ENCODE peak calls at places on chromosomes 2 and 18, in seven cellular contexts. One of them, this sample, is unnamed.

GRCh38 chr2:219454217-219454616 is 19.6 kb downstream of the SPEG start:
- DNase-seq in fibroblast of mammary gland: no peak
- DNase-seq in NT2/D1: no peak
- DNase-seq in Peyer's patch: no peak
- DNase-seq in CD4-positive, CD25-positive, alpha-beta regulatory T cell: no peak
- DNase-seq in heart right ventricle: no peak
- DNase-seq in bronchial epithelial cell: no peak
- DNase-seq in this sample: no peak

GRCh38 chr2:189799030-189799331 is 14.7 kb downstream of the PMS1 start:
- DNase-seq in heart right ventricle: no peak
- DNase-seq in NT2/D1: no peak
- DNase-seq in CD4-positive, CD25-positive, alpha-beta regulatory T cell: no peak
- DNase-seq in fibroblast of mammary gland: no peak
- DNase-seq in bronchial epithelial cell: no peak
- DNase-seq in Peyer's patch: no peak
- DNase-seq in this sample: no peak

GRCh38 chr2:96832751-96833507 is 10.9 kb downstream of the ANKRD23 start:
- DNase-seq in heart right ventricle: peak
- DNase-seq in bronchial epithelial cell: peak
- DNase-seq in Peyer's patch: peak
- DNase-seq in fibroblast of mammary gland: peak
- DNase-seq in NT2/D1: peak
- DNase-seq in CD4-positive, CD25-positive, alpha-beta regulatory T cell: no peak
- DNase-seq in this sample: no peak

GRCh38 chr2:44168684-44169154 is at the start of gene PPM1B:
- DNase-seq in CD4-positive, CD25-positive, alpha-beta regulatory T cell: peak
- DNase-seq in heart right ventricle: no peak
- DNase-seq in Peyer's patch: peak
- DNase-seq in fibroblast of mammary gland: no peak
- DNase-seq in NT2/D1: peak
- DNase-seq in bronchial epithelial cell: no peak
- DNase-seq in this sample: no peak

GRCh38 chr2:117702098-117702497 is 112.4 kb upstream of the DDX18 start:
- DNase-seq in Peyer's patch: no peak
- DNase-seq in heart right ventricle: no peak
- DNase-seq in NT2/D1: no peak
- DNase-seq in bronchial epithelial cell: no peak
- DNase-seq in CD4-positive, CD25-positive, alpha-beta regulatory T cell: no peak
- DNase-seq in fibroblast of mammary gland: no peak
- DNase-seq in this sample: no peak

GRCh38 chr18:58805482-58806187 is 59.0 kb upstream of the ZNF532 start:
- DNase-seq in fibroblast of mammary gland: no peak
- DNase-seq in NT2/D1: no peak
- DNase-seq in CD4-positive, CD25-positive, alpha-beta regulatory T cell: no peak
- DNase-seq in heart right ventricle: no peak
- DNase-seq in Peyer's patch: no peak
- DNase-seq in bronchial epithelial cell: peak
- DNase-seq in this sample: no peak

GRCh38 chr2:25494626-25495025 is 152.9 kb upstream of the DNMT3A start:
- DNase-seq in NT2/D1: peak
- DNase-seq in CD4-positive, CD25-positive, alpha-beta regulatory T cell: no peak
- DNase-seq in bronchial epithelial cell: no peak
- DNase-seq in fibroblast of mammary gland: no peak
- DNase-seq in heart right ventricle: no peak
- DNase-seq in Peyer's patch: no peak
- DNase-seq in this sample: no peak

GRCh38 chr18:79516441-79516931 is 120.8 kb downstream of the NFATC1 start:
- DNase-seq in Peyer's patch: peak
- DNase-seq in heart right ventricle: no peak
- DNase-seq in fibroblast of mammary gland: no peak
- DNase-seq in CD4-positive, CD25-positive, alpha-beta regulatory T cell: no peak
- DNase-seq in bronchial epithelial cell: no peak
- DNase-seq in NT2/D1: no peak
- DNase-seq in this sample: peak

GRCh38 chr2:209661286-209661685 is 110.3 kb upstream of the UNC80 start:
- DNase-seq in fibroblast of mammary gland: no peak
- DNase-seq in NT2/D1: peak
- DNase-seq in Peyer's patch: no peak
- DNase-seq in heart right ventricle: no peak
- DNase-seq in bronchial epithelial cell: no peak
- DNase-seq in CD4-positive, CD25-positive, alpha-beta regulatory T cell: no peak
- DNase-seq in this sample: no peak

GRCh38 chr2:98598781-98599428 is 9.4 kb downstream of the COA5 start:
- DNase-seq in NT2/D1: no peak
- DNase-seq in fibroblast of mammary gland: peak
- DNase-seq in heart right ventricle: no peak
- DNase-seq in bronchial epithelial cell: peak
- DNase-seq in Peyer's patch: no peak
- DNase-seq in CD4-positive, CD25-positive, alpha-beta regulatory T cell: no peak
- DNase-seq in this sample: no peak

DNA sequence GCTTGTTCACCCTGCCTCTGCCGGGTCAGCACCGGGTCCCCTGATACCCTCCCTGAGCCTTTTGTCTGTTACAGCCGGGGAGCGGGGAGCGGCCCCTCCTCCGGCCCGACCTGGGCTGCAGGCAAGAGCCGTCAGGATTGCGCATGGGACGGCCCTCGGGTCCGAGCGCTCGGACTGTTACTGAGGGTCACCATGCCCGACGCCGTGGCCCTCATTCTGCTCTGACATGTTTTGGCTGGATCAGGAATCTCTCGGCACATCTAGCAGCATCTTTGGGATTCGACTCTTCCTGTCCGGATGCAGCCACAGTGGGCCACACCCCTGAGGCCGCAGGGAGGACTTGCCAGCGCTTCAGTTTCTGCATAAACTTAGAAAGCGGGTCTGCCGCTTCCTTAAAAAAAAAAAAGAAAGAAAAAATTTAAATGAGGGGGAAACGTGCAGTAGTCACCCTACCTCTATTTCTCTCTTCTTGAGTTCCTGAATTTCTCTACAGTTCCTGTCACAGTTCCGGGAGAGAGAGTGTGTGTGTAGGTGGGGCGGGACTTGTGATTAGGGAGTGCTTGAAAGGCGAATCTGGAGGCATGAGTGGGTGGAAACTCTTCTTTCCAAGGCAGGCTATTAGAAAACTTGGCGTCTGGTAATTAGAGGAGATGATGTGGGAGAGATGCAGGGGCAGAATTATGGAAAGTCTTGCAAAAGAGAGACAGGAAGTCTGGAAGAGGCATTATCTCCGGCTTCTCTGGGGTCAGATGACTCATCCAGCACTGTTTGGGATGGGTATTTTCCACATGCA is 960 bp downstream of the TMEM87B start:
- DNase-seq in fibroblast of mammary gland: peak
- DNase-seq in NT2/D1: no peak
- DNase-seq in Peyer's patch: peak
- DNase-seq in bronchial epithelial cell: peak
- DNase-seq in CD4-positive, CD25-positive, alpha-beta regulatory T cell: peak
- DNase-seq in heart right ventricle: peak
- DNase-seq in this sample: peak
- H3K4me3 ChIP-seq in fibroblast of mammary gland: peak
- H3K4me3 ChIP-seq in NT2/D1: peak
- H3K4me3 ChIP-seq in Peyer's patch: peak
- H3K4me3 ChIP-seq in bronchial epithelial cell: peak
- H3K4me3 ChIP-seq in CD4-positive, CD25-positive, alpha-beta regulatory T cell: peak
- H3K4me3 ChIP-seq in heart right ventricle: peak
- H3K4me3 ChIP-seq in this sample: peak

GRCh38 chr2:70939001-70939846 is 3.5 kb downstream of the ATP6V1B1 start:
- DNase-seq in bronchial epithelial cell: no peak
- DNase-seq in NT2/D1: no peak
- DNase-seq in CD4-positive, CD25-positive, alpha-beta regulatory T cell: no peak
- DNase-seq in Peyer's patch: no peak
- DNase-seq in fibroblast of mammary gland: no peak
- DNase-seq in heart right ventricle: no peak
- DNase-seq in this sample: no peak
- H3K4me3 ChIP-seq in bronchial epithelial cell: no peak
- H3K4me3 ChIP-seq in NT2/D1: no peak
- H3K4me3 ChIP-seq in CD4-positive, CD25-positive, alpha-beta regulatory T cell: no peak
- H3K4me3 ChIP-seq in Peyer's patch: no peak
- H3K4me3 ChIP-seq in fibroblast of mammary gland: no peak
- H3K4me3 ChIP-seq in heart right ventricle: no peak
- H3K4me3 ChIP-seq in this sample: no peak

GRCh38 chr2:45747363-45747762 is 95.9 kb downstream of the PRKCE start:
- DNase-seq in fibroblast of mammary gland: no peak
- DNase-seq in NT2/D1: no peak
- DNase-seq in heart right ventricle: no peak
- DNase-seq in Peyer's patch: no peak
- DNase-seq in CD4-positive, CD25-positive, alpha-beta regulatory T cell: no peak
- DNase-seq in bronchial epithelial cell: no peak
- DNase-seq in this sample: no peak

GRCh38 chr2:45746888-45747287 is 95.4 kb downstream of the PRKCE start:
- DNase-seq in heart right ventricle: no peak
- DNase-seq in NT2/D1: no peak
- DNase-seq in Peyer's patch: no peak
- DNase-seq in CD4-positive, CD25-positive, alpha-beta regulatory T cell: no peak
- DNase-seq in bronchial epithelial cell: no peak
- DNase-seq in fibroblast of mammary gland: no peak
- DNase-seq in this sample: no peak

GRCh38 chr2:45741451-45741850 is 90.0 kb downstream of the PRKCE start:
- DNase-seq in Peyer's patch: no peak
- DNase-seq in NT2/D1: no peak
- DNase-seq in fibroblast of mammary gland: peak
- DNase-seq in bronchial epithelial cell: no peak
- DNase-seq in CD4-positive, CD25-positive, alpha-beta regulatory T cell: no peak
- DNase-seq in heart right ventricle: no peak
- DNase-seq in this sample: no peak

GRCh38 chr2:45745231-45745630 is 93.8 kb downstream of the PRKCE start:
- DNase-seq in Peyer's patch: no peak
- DNase-seq in fibroblast of mammary gland: peak
- DNase-seq in NT2/D1: no peak
- DNase-seq in bronchial epithelial cell: peak
- DNase-seq in heart right ventricle: no peak
- DNase-seq in CD4-positive, CD25-positive, alpha-beta regulatory T cell: no peak
- DNase-seq in this sample: no peak

GRCh38 chr2:45743531-45744391 is 92.3 kb downstream of the PRKCE start:
- DNase-seq in NT2/D1: no peak
- DNase-seq in CD4-positive, CD25-positive, alpha-beta regulatory T cell: no peak
- DNase-seq in bronchial epithelial cell: no peak
- DNase-seq in Peyer's patch: no peak
- DNase-seq in fibroblast of mammary gland: peak
- DNase-seq in heart right ventricle: peak
- DNase-seq in this sample: no peak
- H3K4me3 ChIP-seq in NT2/D1: no peak
- H3K4me3 ChIP-seq in CD4-positive, CD25-positive, alpha-beta regulatory T cell: no peak
- H3K4me3 ChIP-seq in bronchial epithelial cell: no peak
- H3K4me3 ChIP-seq in Peyer's patch: no peak
- H3K4me3 ChIP-seq in fibroblast of mammary gland: peak
- H3K4me3 ChIP-seq in heart right ventricle: no peak
- H3K4me3 ChIP-seq in this sample: no peak

GRCh38 chr2:73921581-73921980 is 5.1 kb upstream of the DGUOK start:
- DNase-seq in bronchial epithelial cell: no peak
- DNase-seq in heart right ventricle: no peak
- DNase-seq in CD4-positive, CD25-positive, alpha-beta regulatory T cell: no peak
- DNase-seq in NT2/D1: no peak
- DNase-seq in fibroblast of mammary gland: no peak
- DNase-seq in Peyer's patch: no peak
- DNase-seq in this sample: no peak
- H3K4me3 ChIP-seq in bronchial epithelial cell: no peak
- H3K4me3 ChIP-seq in heart right ventricle: no peak
- H3K4me3 ChIP-seq in CD4-positive, CD25-positive, alpha-beta regulatory T cell: no peak
- H3K4me3 ChIP-seq in NT2/D1: no peak
- H3K4me3 ChIP-seq in fibroblast of mammary gland: no peak
- H3K4me3 ChIP-seq in Peyer's patch: no peak
- H3K4me3 ChIP-seq in this sample: no peak

GRCh38 chr18:9643549-9643948 is 29.2 kb upstream of the PPP4R1 start:
- DNase-seq in heart right ventricle: peak
- DNase-seq in NT2/D1: peak
- DNase-seq in CD4-positive, CD25-positive, alpha-beta regulatory T cell: no peak
- DNase-seq in bronchial epithelial cell: peak
- DNase-seq in Peyer's patch: no peak
- DNase-seq in fibroblast of mammary gland: peak
- DNase-seq in this sample: no peak
- H3K4me3 ChIP-seq in heart right ventricle: no peak
- H3K4me3 ChIP-seq in NT2/D1: no peak
- H3K4me3 ChIP-seq in CD4-positive, CD25-positive, alpha-beta regulatory T cell: no peak
- H3K4me3 ChIP-seq in bronchial epithelial cell: no peak
- H3K4me3 ChIP-seq in Peyer's patch: no peak
- H3K4me3 ChIP-seq in fibroblast of mammary gland: no peak
- H3K4me3 ChIP-seq in this sample: no peak

GRCh38 chr2:136404925-136405324 is 287.0 kb upstream of the CXCR4 start:
- DNase-seq in NT2/D1: no peak
- DNase-seq in CD4-positive, CD25-positive, alpha-beta regulatory T cell: no peak
- DNase-seq in bronchial epithelial cell: no peak
- DNase-seq in heart right ventricle: no peak
- DNase-seq in Peyer's patch: no peak
- DNase-seq in fibroblast of mammary gland: no peak
- DNase-seq in this sample: no peak
- H3K4me3 ChIP-seq in NT2/D1: no peak
- H3K4me3 ChIP-seq in CD4-positive, CD25-positive, alpha-beta regulatory T cell: no peak
- H3K4me3 ChIP-seq in bronchial epithelial cell: no peak
- H3K4me3 ChIP-seq in heart right ventricle: no peak
- H3K4me3 ChIP-seq in Peyer's patch: no peak
- H3K4me3 ChIP-seq in fibroblast of mammary gland: no peak
- H3K4me3 ChIP-seq in this sample: no peak

GRCh38 chr18:10289265-10289664 is 165.2 kb upstream of the APCDD1 start:
- DNase-seq in CD4-positive, CD25-positive, alpha-beta regulatory T cell: no peak
- DNase-seq in heart right ventricle: no peak
- DNase-seq in bronchial epithelial cell: no peak
- DNase-seq in Peyer's patch: no peak
- DNase-seq in fibroblast of mammary gland: no peak
- DNase-seq in NT2/D1: no peak
- DNase-seq in this sample: no peak

GRCh38 chr18:10291568-10291981 is 162.9 kb upstream of the APCDD1 start:
- DNase-seq in bronchial epithelial cell: no peak
- DNase-seq in Peyer's patch: no peak
- DNase-seq in heart right ventricle: no peak
- DNase-seq in NT2/D1: no peak
- DNase-seq in CD4-positive, CD25-positive, alpha-beta regulatory T cell: no peak
- DNase-seq in fibroblast of mammary gland: peak
- DNase-seq in this sample: no peak

GRCh38 chr18:10293966-10294365 is 160.5 kb upstream of the APCDD1 start:
- DNase-seq in bronchial epithelial cell: no peak
- DNase-seq in NT2/D1: no peak
- DNase-seq in fibroblast of mammary gland: no peak
- DNase-seq in Peyer's patch: no peak
- DNase-seq in heart right ventricle: no peak
- DNase-seq in CD4-positive, CD25-positive, alpha-beta regulatory T cell: no peak
- DNase-seq in this sample: peak

GRCh38 chr18:10286580-10287150 is 167.8 kb upstream of the APCDD1 start:
- DNase-seq in heart right ventricle: no peak
- DNase-seq in Peyer's patch: no peak
- DNase-seq in fibroblast of mammary gland: no peak
- DNase-seq in bronchial epithelial cell: no peak
- DNase-seq in CD4-positive, CD25-positive, alpha-beta regulatory T cell: no peak
- DNase-seq in NT2/D1: no peak
- DNase-seq in this sample: no peak

GRCh38 chr18:10290244-10291240 is 163.9 kb upstream of the APCDD1 start:
- DNase-seq in fibroblast of mammary gland: no peak
- DNase-seq in Peyer's patch: no peak
- DNase-seq in CD4-positive, CD25-positive, alpha-beta regulatory T cell: no peak
- DNase-seq in NT2/D1: no peak
- DNase-seq in heart right ventricle: no peak
- DNase-seq in bronchial epithelial cell: no peak
- DNase-seq in this sample: no peak
- H3K4me3 ChIP-seq in fibroblast of mammary gland: no peak
- H3K4me3 ChIP-seq in Peyer's patch: no peak
- H3K4me3 ChIP-seq in CD4-positive, CD25-positive, alpha-beta regulatory T cell: no peak
- H3K4me3 ChIP-seq in NT2/D1: no peak
- H3K4me3 ChIP-seq in heart right ventricle: no peak
- H3K4me3 ChIP-seq in bronchial epithelial cell: no peak
- H3K4me3 ChIP-seq in this sample: no peak

GRCh38 chr18:31100598-31101147 is 1.5 kb downstream of the DSC2 start:
- DNase-seq in NT2/D1: peak
- DNase-seq in fibroblast of mammary gland: no peak
- DNase-seq in Peyer's patch: no peak
- DNase-seq in CD4-positive, CD25-positive, alpha-beta regulatory T cell: no peak
- DNase-seq in heart right ventricle: peak
- DNase-seq in bronchial epithelial cell: no peak
- DNase-seq in this sample: no peak
- H3K4me3 ChIP-seq in NT2/D1: peak
- H3K4me3 ChIP-seq in fibroblast of mammary gland: no peak
- H3K4me3 ChIP-seq in Peyer's patch: peak
- H3K4me3 ChIP-seq in CD4-positive, CD25-positive, alpha-beta regulatory T cell: no peak
- H3K4me3 ChIP-seq in heart right ventricle: peak
- H3K4me3 ChIP-seq in bronchial epithelial cell: peak
- H3K4me3 ChIP-seq in this sample: no peak